ENCODE peak calls at places on chromosomes 7 and 10, in nine cellular contexts. W is GM12865, N is fibroblast of pulmonary artery, F is mesothelial cell of epicardium, Y is fibroblast of lung, M is AG10803, H is Peyer's patch, R is cardiac muscle cell, O is lung. A is an unnamed sample.

GRCh38 chr7:151361193-151361959 is 19.8 kb downstream of the NUB1 start:
- DNase-seq in W (no peak), N (no peak), F (no peak), Y (peak; percentile 47), M (no peak), H (no peak), R (no peak), O (no peak), A (no peak)

GRCh38 chr7:20350996-20351692 is 20.4 kb downstream of the ITGB8 start:
- DNase-seq in W (no peak), N (no peak), F (no peak), Y (no peak), M (no peak), H (no peak), R (no peak), O (no peak), A (no peak)

GRCh38 chr10:75525646-75526045 is 94.2 kb downstream of the LRMDA start:
- DNase-seq in W (no peak), N (no peak), F (no peak), Y (peak; percentile 46), M (peak; percentile 23), H (no peak), R (no peak), O (no peak), A (no peak)

GRCh38 chr7:188727-189500 is 3.5 kb upstream of the FAM20C start:
- DNase-seq in W (no peak), N (no peak), F (no peak), Y (no peak), M (no peak), H (no peak), R (no peak), O (no peak), A (no peak)

GRCh38 chr7:16804674-16805439 is at the start of gene AGR2:
- DNase-seq in W (no peak), N (no peak), F (no peak), Y (no peak), M (no peak), H (peak; percentile 85), R (no peak), O (peak; percentile 71), A (no peak)

GRCh38 chr10:88249450-88249849 is 333.7 kb downstream of the RNLS start:
- DNase-seq in W (no peak), N (no peak), F (no peak), Y (no peak), M (no peak), H (no peak), R (no peak), O (no peak), A (no peak)

GRCh38 chr10:95327367-95327766 is 36.6 kb upstream of the PDLIM1 start:
- DNase-seq in W (no peak), N (peak; percentile 69), F (no peak), Y (peak; percentile 12), M (peak; percentile 52), H (peak; percentile 65), R (peak; percentile 44), O (peak; percentile 52), A (no peak)

GRCh38 chr10:89032141-89032814 is 41.7 kb downstream of the FAS start:
- DNase-seq in W (peak; percentile 69), N (peak; percentile 82), F (no peak), Y (peak; percentile 69), M (peak; percentile 76), H (no peak), R (no peak), O (peak; percentile 60), A (peak; percentile 58)

GRCh38 chr10:73644015-73644743 is 2.9 kb upstream of the MYOZ1 start:
- DNase-seq in W (peak; percentile 77), N (peak; percentile 81), F (peak; percentile 63), Y (peak; percentile 79), M (peak; percentile 71), H (peak; percentile 79), R (peak; percentile 80), O (peak; percentile 51), A (peak; percentile 79)

GRCh38 chr10:83262434-83262833 is 876.9 kb upstream of the GHITM start:
- DNase-seq in W (no peak), N (no peak), F (no peak), Y (no peak), M (no peak), H (no peak), R (no peak), O (no peak), A (no peak)

GRCh38 chr7:82319674-82320118 is 123.9 kb downstream of the CACNA2D1 start:
- DNase-seq in W (no peak), N (peak; percentile 85), F (peak; percentile 39), Y (peak; percentile 87), M (peak; percentile 92), H (peak; percentile 51), R (peak; percentile 86), O (peak; percentile 30), A (no peak)

GRCh38 chr7:116173051-116174028 is 37.0 kb upstream of the TES start:
- DNase-seq in W (peak; percentile 68), N (peak; percentile 83), F (no peak), Y (peak; percentile 79), M (peak; percentile 67), H (no peak), R (peak; percentile 44), O (no peak), A (peak; percentile 40)

GRCh38 chr7:51950811-51951210 is 634.2 kb upstream of the COBL start:
- DNase-seq in W (no peak), N (no peak), F (no peak), Y (no peak), M (no peak), H (no peak), R (no peak), O (no peak), A (no peak)

GRCh38 chr7:16845746-16846145 is 36.0 kb downstream of the AGR3 start:
- DNase-seq in W (no peak), N (no peak), F (no peak), Y (no peak), M (no peak), H (no peak), R (no peak), O (no peak), A (no peak)

GRCh38 chr7:155470686-155471638 is 13.0 kb downstream of the EN2 start:
- DNase-seq in W (no peak), N (no peak), F (no peak), Y (no peak), M (no peak), H (no peak), R (no peak), O (no peak), A (no peak)

GRCh38 chr10:31242902-31243301 is 76.1 kb upstream of the ZEB1 start:
- DNase-seq in W (peak; percentile 59), N (peak; percentile 73), F (no peak), Y (peak; percentile 76), M (peak; percentile 94), H (no peak), R (no peak), O (no peak), A (peak; percentile 13)

GRCh38 chr7:139647085-139647484 is 123.6 kb downstream of the CLEC2L start:
- DNase-seq in W (peak; percentile 59), N (no peak), F (no peak), Y (no peak), M (no peak), H (no peak), R (no peak), O (no peak), A (peak; percentile 23)

GRCh38 chr7:43625453-43625852 is 42.5 kb downstream of the STK17A start:
- DNase-seq in W (peak; percentile 76), N (no peak), F (no peak), Y (no peak), M (no peak), H (peak; percentile 80), R (no peak), O (no peak), A (no peak)

DNA sequence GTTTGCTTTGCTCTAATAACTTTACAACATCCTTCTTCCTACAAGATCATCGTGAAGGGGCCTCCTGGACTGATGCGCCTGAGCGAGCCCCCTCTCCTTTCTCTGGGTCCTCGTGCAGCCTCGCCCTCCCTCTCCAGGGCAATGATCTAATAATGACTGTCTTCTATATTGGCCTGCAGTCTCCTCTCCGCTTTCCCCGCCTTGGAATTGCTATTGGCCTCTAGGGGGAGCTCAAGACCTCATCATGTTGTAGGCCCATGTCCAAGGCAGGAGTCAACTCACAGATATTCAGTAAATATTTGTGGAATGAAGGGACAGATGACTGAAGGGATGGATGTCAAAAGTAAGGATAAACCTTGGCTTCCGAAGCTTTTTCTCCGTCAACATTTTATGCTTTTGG is 1180.3 kb downstream of the TYW1 start:
- DNase-seq in W (peak; percentile 31), N (peak; percentile 58), F (peak; percentile 70), Y (peak; percentile 4), M (peak; percentile 84), H (peak; percentile 53), R (peak; percentile 83), O (peak; percentile 41), A (peak; percentile 25)
- TF ChIP-seq CTCF in W (peak; percentile 41), N (peak; percentile 47), F (peak; percentile 84), Y (peak; percentile 27), M (peak; percentile 73), H (no peak), R (peak; percentile 66), O (peak; percentile 15), A (no peak)

DNA sequence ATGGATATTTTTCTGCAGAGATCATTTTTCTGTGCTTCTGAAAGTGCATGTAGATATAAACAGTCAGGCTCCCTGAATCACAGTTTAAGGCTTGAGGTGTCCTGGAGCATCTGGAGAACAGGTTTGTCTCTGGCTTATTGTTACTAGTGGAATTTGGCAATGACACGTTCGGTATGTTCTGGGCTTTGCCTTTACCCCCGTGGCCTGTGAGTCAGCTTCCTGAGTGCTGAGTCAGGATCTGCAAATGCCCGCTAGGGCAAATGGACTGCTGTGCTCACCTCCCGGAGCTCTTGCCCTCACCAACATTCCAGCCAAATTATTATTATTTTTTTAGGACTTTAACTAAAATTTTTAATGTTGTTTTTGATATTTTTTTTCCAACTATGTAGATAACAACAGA is 192.5 kb upstream of the PRSS1 start:
- DNase-seq in W (no peak), N (peak; percentile 95), F (no peak), Y (peak; percentile 94), M (peak; percentile 100), H (peak; percentile 77), R (peak; percentile 14), O (peak; percentile 50), A (no peak)
- TF ChIP-seq CTCF in W (no peak), N (peak; percentile 38), F (no peak), Y (peak; percentile 41), M (peak; percentile 62), H (no peak), R (peak; percentile 38), O (no peak), A (no peak)

GRCh38 chr10:117865945-117866344 is 180.8 kb downstream of the RAB11FIP2 start:
- DNase-seq in W (no peak), N (no peak), F (no peak), Y (no peak), M (no peak), H (no peak), R (no peak), O (no peak), A (no peak)

GRCh38 chr10:117860135-117860534 is 186.6 kb downstream of the RAB11FIP2 start:
- DNase-seq in W (no peak), N (no peak), F (no peak), Y (no peak), M (no peak), H (no peak), R (no peak), O (no peak), A (no peak)

GRCh38 chr10:117860823-117861222 is 185.9 kb downstream of the RAB11FIP2 start:
- DNase-seq in W (peak; percentile 45), N (peak; percentile 25), F (no peak), Y (no peak), M (peak; percentile 35), H (no peak), R (no peak), O (no peak), A (peak; percentile 32)
- TF ChIP-seq CTCF in W (peak; percentile 45), N (peak; percentile 30), F (peak; percentile 53), Y (peak; percentile 13), M (peak; percentile 60), H (no peak), R (peak; percentile 27), O (no peak), A (no peak)

GRCh38 chr7:122528879-122529481 is 169.9 kb downstream of the RNF133 start:
- DNase-seq in W (peak; percentile 49), N (peak; percentile 71), F (no peak), Y (peak; percentile 70), M (peak; percentile 43), H (no peak), R (peak; percentile 61), O (no peak), A (peak; percentile 15)
- TF ChIP-seq CTCF in W (peak; percentile 34), N (peak; percentile 46), F (peak; percentile 88), Y (peak; percentile 43), M (peak; percentile 65), H (no peak), R (peak; percentile 47), O (no peak), A (no peak)